ENCODE peak calls at places on chromosome 4, in five cellular contexts. D is K562, N is HCT116, B is H1, F is GM23338. X is an unnamed sample.

GRCh38 chr4:86442881-86443280 is 83.0 kb upstream of the MAPK10 start:
- DNase-seq in D (no peak), N (no peak), B (no peak), F (no peak), X (no peak)

GRCh38 chr4:82232891-82233290 is 140.9 kb downstream of the HNRNPD start:
- DNase-seq in D (no peak), N (no peak), B (no peak), F (no peak), X (no peak)

GRCh38 chr4:98519268-98519993 is 139.0 kb downstream of the TSPAN5 start:
- DNase-seq in D (no peak), N (no peak), B (no peak), F (no peak), X (no peak)

GRCh38 chr4:103400405-103400804 is 202.3 kb upstream of the CENPE start:
- DNase-seq in D (no peak), N (no peak), B (no peak), F (no peak), X (no peak)

GRCh38 chr4:106738121-106738520 is 298.0 kb downstream of the DKK2 start:
- DNase-seq in D (no peak), N (no peak), B (no peak), F (no peak), X (no peak)

GRCh38 chr4:13218316-13218958 is 265.7 kb downstream of the RAB28 start:
- DNase-seq in D (no peak), N (no peak), B (no peak), F (no peak), X (no peak)

GRCh38 chr4:162061214-162061613 is 102.6 kb downstream of the FSTL5 start:
- DNase-seq in D (no peak), N (peak), B (peak), F (peak), X (no peak)

GRCh38 chr4:87304659-87305277 is 17.9 kb downstream of the HSD17B13 start:
- DNase-seq in D (no peak), N (no peak), B (no peak), F (no peak), X (no peak)

GRCh38 chr4:147361726-147362125 is 119.2 kb upstream of the EDNRA start:
- DNase-seq in D (no peak), N (peak), B (no peak), F (no peak), X (no peak)

GRCh38 chr4:55312491-55313101 is 33.4 kb upstream of the SRD5A3 start:
- DNase-seq in D (peak), N (peak), B (peak), F (peak), X (no peak)

GRCh38 chr4:20395160-20395773 is 143.6 kb downstream of the SLIT2 start:
- DNase-seq in D (peak), N (peak), B (peak), F (peak), X (no peak)

GRCh38 chr4:37967749-37968148 is 7.6 kb downstream of the PTTG2 start:
- DNase-seq in D (no peak), N (no peak), B (no peak), F (no peak), X (no peak)

GRCh38 chr4:36399762-36400353 is 118.4 kb downstream of the DTHD1 start:
- DNase-seq in D (no peak), N (no peak), B (no peak), F (peak), X (no peak)

GRCh38 chr4:3721627-3722026 is 44.6 kb upstream of the ADRA2C start:
- DNase-seq in D (no peak), N (no peak), B (no peak), F (no peak), X (no peak)

GRCh38 chr4:73208376-73208775 is 50.2 kb downstream of the ANKRD17 start:
- DNase-seq in D (no peak), N (no peak), B (no peak), F (no peak), X (no peak)

GRCh38 chr4:152594981-152595916 is 59.4 kb upstream of the FBXW7 start:
- DNase-seq in D (no peak), N (no peak), B (peak), F (no peak), X (peak)

GRCh38 chr4:119103263-119103662 is 32.4 kb upstream of the MYOZ2 start:
- DNase-seq in D (no peak), N (peak), B (no peak), F (peak), X (peak)

GRCh38 chr4:87848622-87849351 is 16.0 kb downstream of the MEPE start:
- DNase-seq in D (peak), N (peak), B (no peak), F (peak), X (peak)

GRCh38 chr4:25457053-25457715 is 80.1 kb downstream of the ANAPC4 start:
- DNase-seq in D (no peak), N (no peak), B (no peak), F (no peak), X (no peak)

GRCh38 chr4:83731609-83732008 is 195.7 kb downstream of the GPAT3 start:
- DNase-seq in D (no peak), N (peak), B (no peak), F (no peak), X (no peak)

GRCh38 chr4:122086338-122086737 is 65.8 kb upstream of the BLTP1 start:
- DNase-seq in D (no peak), N (no peak), B (no peak), F (no peak), X (no peak)

GRCh38 chr4:177381762-177382310 is 60.4 kb downstream of the AGA start:
- DNase-seq in D (no peak), N (no peak), B (no peak), F (no peak), X (no peak)

GRCh38 chr4:175905939-175906338 is 93.9 kb upstream of the GPM6A start:
- DNase-seq in D (no peak), N (no peak), B (no peak), F (peak), X (no peak)

GRCh38 chr4:82372502-82372873 is 1.3 kb downstream of the HNRNPD start:
- DNase-seq in D (peak), N (no peak), B (no peak), F (peak), X (no peak)

GRCh38 chr4:105661028-105661427 is 47.5 kb downstream of the INTS12 start:
- DNase-seq in D (no peak), N (no peak), B (no peak), F (no peak), X (no peak)

GRCh38 chr4:102758241-102758871 is 2.4 kb downstream of the MANBA start:
- DNase-seq in D (no peak), N (no peak), B (no peak), F (no peak), X (no peak)

GRCh38 chr4:183443609-183444148 is 757 bp upstream of the CDKN2AIP start:
- DNase-seq in D (peak), N (no peak), B (no peak), F (peak), X (no peak)

GRCh38 chr4:94447754-94448411 is 3.9 kb upstream of the PDLIM5 start:
- DNase-seq in D (no peak), N (no peak), B (no peak), F (no peak), X (no peak)

GRCh38 chr4:40254961-40255721 is 58.3 kb downstream of the RHOH start:
- DNase-seq in D (no peak), N (peak), B (no peak), F (no peak), X (no peak)

GRCh38 chr4:17510582-17510981 is 1.3 kb downstream of the QDPR start:
- DNase-seq in D (no peak), N (no peak), B (no peak), F (no peak), X (no peak)

GRCh38 chr4:17514865-17515264 is at the start of gene CLRN2:
- DNase-seq in D (no peak), N (no peak), B (no peak), F (no peak), X (no peak)

GRCh38 chr4:17512973-17513665 is 1.2 kb upstream of the QDPR start:
- DNase-seq in D (no peak), N (no peak), B (no peak), F (no peak), X (no peak)

GRCh38 chr4:17511950-17512795 is at the start of gene QDPR:
- DNase-seq in D (peak), N (peak), B (peak), F (peak), X (no peak)

DNA sequence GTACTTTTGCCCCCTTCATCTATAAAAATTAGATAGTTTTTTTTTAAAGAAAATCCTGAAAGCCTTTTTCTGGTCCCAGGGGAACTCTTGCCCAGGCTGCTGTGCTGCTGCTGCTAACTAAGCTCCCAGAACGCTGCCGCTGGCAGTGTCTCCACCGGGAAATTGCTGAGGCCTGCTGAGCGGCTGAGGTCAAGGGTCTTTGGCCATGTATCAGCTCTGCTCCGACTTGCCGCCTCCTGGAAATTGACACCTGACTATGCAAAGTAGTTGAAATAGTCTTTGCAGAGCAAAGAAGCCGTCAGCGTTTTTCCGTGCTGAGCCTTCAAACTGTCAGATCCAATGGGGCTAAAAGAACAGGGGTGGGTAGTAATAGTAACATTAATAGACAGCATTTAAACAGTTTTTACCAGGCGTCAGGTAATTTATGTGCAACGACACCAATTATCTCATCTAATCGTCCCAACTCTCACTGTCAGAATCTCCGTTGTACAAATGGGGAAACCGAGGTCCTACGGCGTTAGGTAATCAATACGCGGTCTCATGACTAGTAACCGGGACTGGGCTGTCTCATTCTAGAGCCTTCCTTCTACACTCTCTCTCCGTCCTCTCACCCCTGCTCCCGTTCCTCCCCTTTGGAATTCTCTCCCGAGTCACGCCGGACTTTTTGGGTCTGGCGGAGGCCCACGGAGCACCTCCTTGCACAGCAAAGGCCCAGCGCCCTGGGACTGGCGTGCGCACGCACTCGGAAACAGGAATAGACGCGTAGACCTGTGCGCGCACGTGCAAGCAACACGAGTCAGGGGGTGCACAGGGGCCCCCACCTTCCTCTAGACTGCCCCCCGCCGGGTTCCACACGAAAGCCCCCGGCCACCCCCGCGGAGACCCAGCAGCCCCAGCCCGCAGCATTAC is 595 bp downstream of the QDPR start:
- DNase-seq in D (peak), N (peak), B (peak), F (peak), X (no peak)
- TF ChIP-seq POLR2AphosphoS5 in D (no peak), N (no peak), B (no peak), F (no peak), X (no peak)

DNA sequence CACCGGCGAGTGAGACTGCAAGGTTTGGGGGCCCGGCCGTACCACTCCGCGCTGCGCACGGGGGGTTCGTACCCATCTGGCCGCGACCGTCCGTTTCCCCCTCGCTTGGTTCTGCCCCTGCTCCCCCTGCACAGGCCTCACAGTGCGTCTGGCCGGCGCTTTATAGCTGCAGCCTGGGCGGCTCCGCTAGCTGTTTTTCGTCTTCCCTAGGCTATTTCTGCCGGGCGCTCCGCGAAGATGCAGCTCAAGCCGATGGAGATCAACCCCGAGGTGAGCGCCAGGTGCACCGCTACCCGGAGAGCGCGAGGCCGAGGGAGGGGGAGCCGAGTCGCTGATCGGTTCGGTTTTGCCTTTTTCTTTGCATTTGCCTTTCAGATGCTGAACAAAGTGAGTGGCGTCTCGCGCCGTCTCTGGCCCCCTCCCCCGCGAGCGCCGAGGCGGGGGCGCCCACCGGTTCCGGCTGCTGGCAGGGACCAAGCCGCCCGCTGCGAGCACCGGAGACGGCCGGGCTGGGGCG is at the start of gene UCHL1:
- DNase-seq in D (no peak), N (no peak), B (peak), F (peak), X (peak)
- TF ChIP-seq EZH2 in D (no peak), N (no peak), B (no peak), F (no peak), X (no peak)

GRCh38 chr4:136371231-136371630 is 1161.1 kb downstream of the PCDH18 start:
- DNase-seq in D (no peak), N (no peak), B (no peak), F (no peak), X (no peak)
- H3K27ac ChIP-seq in D (no peak), N (no peak), B (no peak), F (no peak), X (no peak)

GRCh38 chr4:10183462-10183861 is 66.9 kb upstream of the WDR1 start:
- DNase-seq in D (no peak), N (no peak), B (no peak), F (no peak), X (no peak)
- TF ChIP-seq POLR2AphosphoS5 in D (no peak), N (no peak), B (no peak), F (no peak), X (no peak)

GRCh38 chr4:663438-664428 is 10.3 kb downstream of the ATP5ME start:
- DNase-seq in D (no peak), N (no peak), B (no peak), F (peak), X (no peak)
- TF ChIP-seq EZH2 in D (no peak), N (no peak), B (no peak), F (no peak), X (no peak)

DNA sequence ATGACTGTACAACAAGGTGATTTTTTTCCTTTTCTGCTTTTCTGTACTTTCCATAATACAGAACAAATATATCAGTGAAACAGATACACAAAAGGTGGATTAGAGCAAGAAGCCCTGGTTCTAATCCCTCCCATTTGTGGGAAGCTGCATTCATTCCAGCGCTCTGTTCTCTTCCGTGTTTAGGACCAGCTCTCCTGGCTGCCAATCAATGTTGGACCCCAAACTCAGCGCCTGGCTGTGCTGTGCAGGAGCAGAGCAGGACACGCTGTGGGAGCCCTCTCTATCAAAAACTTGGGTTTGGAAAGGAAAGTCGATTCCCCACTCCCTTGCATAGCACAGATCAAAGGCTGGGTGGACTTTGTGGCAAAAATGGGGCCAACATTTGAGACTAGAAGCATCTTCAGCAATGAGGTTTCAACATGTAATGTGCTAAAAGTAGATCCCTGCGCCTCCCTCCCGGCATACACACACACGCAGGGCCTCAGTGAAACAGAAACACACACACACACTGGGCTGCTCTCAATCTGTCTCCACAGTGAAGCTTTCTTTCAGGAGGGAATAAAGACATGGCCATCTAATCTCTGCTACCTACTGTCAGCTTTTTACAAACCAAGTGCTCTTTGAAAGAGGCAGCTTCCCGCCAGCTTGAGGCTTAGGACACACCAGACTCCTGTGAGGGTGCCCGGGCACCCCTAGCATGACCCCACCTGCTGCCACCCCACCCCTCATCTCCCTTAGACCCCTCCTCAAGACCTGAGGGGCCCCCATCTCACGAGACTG is 12.2 kb downstream of the WDR1 start:
- DNase-seq in D (no peak), N (no peak), B (no peak), F (no peak), X (no peak)
- H3K27ac ChIP-seq in D (no peak), N (no peak), B (no peak), F (no peak), X (no peak)